ENCODE peak calls at places on chromosome 22, in six cellular contexts. X, I, Y, Z, P and G are unnamed samples.

GRCh38 chr22:29310065-29310862 is 3.8 kb downstream of the GAS2L1 start:
- DNase-seq in X (no peak), I (no peak), Y (no peak), Z (no peak), P (no peak), G (no peak)

GRCh38 chr22:42356547-42356946 is 75.7 kb downstream of the NFAM1 start:
- DNase-seq in X (no peak), I (no peak), Y (no peak), Z (peak), P (no peak), G (no peak)

GRCh38 chr22:50209893-50210292 is 9.1 kb downstream of the SELENOO start:
- DNase-seq in X (peak), I (peak), Y (peak), Z (peak), P (peak), G (peak)

GRCh38 chr22:49132009-49132408 is 695.7 kb downstream of the BRD1 start:
- DNase-seq in X (no peak), I (no peak), Y (no peak), Z (no peak), P (peak), G (no peak)

GRCh38 chr22:25134028-25134427 is 65.6 kb upstream of the CRYBB3 start:
- DNase-seq in X (no peak), I (no peak), Y (peak), Z (no peak), P (peak), G (peak)

GRCh38 chr22:40585205-40585778 is 51.2 kb downstream of the MRTFA start:
- DNase-seq in X (no peak), I (no peak), Y (no peak), Z (peak), P (no peak), G (no peak)

GRCh38 chr22:35467788-35468187 is 67.8 kb downstream of the MCM5 start:
- DNase-seq in X (peak), I (no peak), Y (no peak), Z (no peak), P (peak), G (no peak)

GRCh38 chr22:33476716-33477115 is 418.5 kb upstream of the SYN3 start:
- DNase-seq in X (no peak), I (peak), Y (no peak), Z (peak), P (peak), G (no peak)

GRCh38 chr22:40951795-40952602 is 821 bp downstream of the RBX1 start:
- DNase-seq in X (peak), I (no peak), Y (no peak), Z (peak), P (no peak), G (no peak)

GRCh38 chr22:34801221-34801620 is 264.7 kb upstream of the ISX start:
- DNase-seq in X (no peak), I (no peak), Y (no peak), Z (no peak), P (no peak), G (no peak)

GRCh38 chr22:42442746-42443145 is 10.5 kb upstream of the NFAM1 start:
- DNase-seq in X (no peak), I (no peak), Y (no peak), Z (no peak), P (no peak), G (no peak)

GRCh38 chr22:35476341-35476740 is 64.3 kb upstream of the RASD2 start:
- DNase-seq in X (no peak), I (no peak), Y (no peak), Z (no peak), P (no peak), G (peak)

GRCh38 chr22:39254789-39255298 is 10.1 kb upstream of the PDGFB start:
- DNase-seq in X (peak), I (no peak), Y (peak), Z (peak), P (no peak), G (peak)

GRCh38 chr22:22820626-22821025 is 67.0 kb upstream of the IGLL5 start:
- DNase-seq in X (no peak), I (no peak), Y (no peak), Z (no peak), P (no peak), G (no peak)

GRCh38 chr22:24996420-24996952 is 44.0 kb downstream of the KIAA1671 start:
- DNase-seq in X (peak), I (no peak), Y (peak), Z (no peak), P (no peak), G (peak)

GRCh38 chr22:29661355-29661754 is 57.9 kb downstream of the NF2 start:
- DNase-seq in X (peak), I (peak), Y (peak), Z (no peak), P (no peak), G (peak)

GRCh38 chr22:22450343-22450839 is 58.2 kb downstream of the ZNF280B start:
- DNase-seq in X (no peak), I (no peak), Y (no peak), Z (peak), P (peak), G (no peak)

GRCh38 chr22:19809741-19810140 is 44.9 kb downstream of the GNB1L start:
- DNase-seq in X (no peak), I (no peak), Y (no peak), Z (no peak), P (no peak), G (no peak)

GRCh38 chr22:39517470-39517869 is 2.9 kb upstream of the ATF4 start:
- DNase-seq in X (no peak), I (no peak), Y (no peak), Z (no peak), P (no peak), G (no peak)

GRCh38 chr22:20569059-20570058 is 61.9 kb downstream of the MED15 start:
- DNase-seq in X (peak), I (peak), Y (peak), Z (peak), P (peak), G (peak)

GRCh38 chr22:48098243-48098935 is 1335.9 kb downstream of the TBC1D22A start:
- DNase-seq in X (no peak), I (no peak), Y (no peak), Z (peak), P (no peak), G (no peak)

GRCh38 chr22:40519948-40520331 is 116.6 kb downstream of the MRTFA start:
- DNase-seq in X (no peak), I (no peak), Y (no peak), Z (no peak), P (no peak), G (no peak)

GRCh38 chr22:30332551-30332950 is 5.8 kb upstream of the TBC1D10A start:
- DNase-seq in X (no peak), I (no peak), Y (no peak), Z (no peak), P (no peak), G (no peak)

GRCh38 chr22:36467042-36467810 is 14.2 kb downstream of the TXN2 start:
- DNase-seq in X (peak), I (no peak), Y (no peak), Z (no peak), P (no peak), G (no peak)

GRCh38 chr22:24752091-24752623 is 22.4 kb downstream of the PIWIL3 start:
- DNase-seq in X (no peak), I (no peak), Y (no peak), Z (no peak), P (no peak), G (no peak)

GRCh38 chr22:36245805-36246356 is 6.6 kb upstream of the APOL2 start:
- DNase-seq in X (no peak), I (no peak), Y (no peak), Z (no peak), P (peak), G (no peak)

GRCh38 chr22:42324991-42325710 is 54.7 kb upstream of the TCF20 start:
- DNase-seq in X (no peak), I (no peak), Y (no peak), Z (no peak), P (no peak), G (no peak)

GRCh38 chr22:30362632-30363281 is 6.0 kb downstream of the CCDC157 start:
- DNase-seq in X (no peak), I (no peak), Y (no peak), Z (no peak), P (no peak), G (no peak)

GRCh38 chr22:50528682-50529415 is 963 bp downstream of the TYMP start:
- DNase-seq in X (no peak), I (no peak), Y (no peak), Z (peak), P (peak), G (peak)

GRCh38 chr22:33756508-33756949 is 163.7 kb downstream of the LARGE1 start:
- DNase-seq in X (no peak), I (no peak), Y (no peak), Z (peak), P (no peak), G (no peak)

GRCh38 chr22:49803667-49804375 is 23.9 kb downstream of the BRD1 start:
- DNase-seq in X (no peak), I (no peak), Y (no peak), Z (no peak), P (no peak), G (no peak)

GRCh38 chr22:19748139-19748538 is 12.4 kb upstream of the TBX1 start:
- DNase-seq in X (no peak), I (no peak), Y (no peak), Z (no peak), P (no peak), G (no peak)

GRCh38 chr22:19995611-19996339 is 20.8 kb downstream of the ARVCF start:
- DNase-seq in X (peak), I (no peak), Y (no peak), Z (no peak), P (no peak), G (no peak)

GRCh38 chr22:42347281-42347824 is 76.9 kb upstream of the TCF20 start:
- DNase-seq in X (no peak), I (no peak), Y (no peak), Z (no peak), P (no peak), G (no peak)

GRCh38 chr22:40323681-40324083 is 22.6 kb upstream of the ADSL start:
- DNase-seq in X (no peak), I (no peak), Y (no peak), Z (no peak), P (peak), G (no peak)

GRCh38 chr22:48825802-48826520 is 1001.7 kb downstream of the BRD1 start:
- DNase-seq in X (no peak), I (no peak), Y (no peak), Z (no peak), P (no peak), G (no peak)

GRCh38 chr22:19884954-19885751 is 30.5 kb upstream of the GNB1L start:
- DNase-seq in X (no peak), I (no peak), Y (no peak), Z (no peak), P (no peak), G (no peak)

GRCh38 chr22:31627223-31627731 is 34.7 kb downstream of the PISD start:
- DNase-seq in X (no peak), I (no peak), Y (no peak), Z (no peak), P (peak), G (no peak)

GRCh38 chr22:31629741-31630184 is 32.3 kb downstream of the PISD start:
- DNase-seq in X (no peak), I (no peak), Y (no peak), Z (no peak), P (no peak), G (no peak)

GRCh38 chr22:31628362-31628761 is 33.7 kb downstream of the PISD start:
- DNase-seq in X (no peak), I (no peak), Y (no peak), Z (no peak), P (no peak), G (no peak)

GRCh38 chr22:31630331-31631329 is 31.4 kb downstream of the PISD start:
- DNase-seq in X (peak), I (no peak), Y (peak), Z (peak), P (peak), G (peak)

GRCh38 chr22:31628969-31629723 is 32.9 kb downstream of the PISD start:
- DNase-seq in X (no peak), I (no peak), Y (no peak), Z (no peak), P (no peak), G (no peak)
- TF ChIP-seq CTCF in X (no peak), I (no peak), Y (no peak), Z (peak), P (no peak), G (no peak)

DNA sequence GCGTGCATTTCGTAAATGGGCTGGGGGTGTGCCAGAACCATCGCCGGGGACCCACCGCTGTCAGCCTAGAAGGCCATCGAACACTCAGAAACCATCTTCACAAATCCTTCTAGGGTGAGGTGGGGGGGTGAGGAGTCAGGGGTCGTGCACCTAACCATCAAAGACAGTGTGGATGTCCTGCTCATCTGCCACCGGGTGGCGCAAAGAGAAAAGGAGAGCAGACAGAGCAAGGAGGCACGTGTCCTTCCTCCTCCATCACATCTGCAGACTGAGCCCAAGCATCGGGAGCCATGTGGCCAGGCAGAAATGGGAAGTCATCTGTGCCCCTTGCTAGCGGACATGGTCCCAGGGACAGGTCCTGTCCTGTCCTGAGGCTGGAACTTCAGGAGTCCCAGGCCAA is 61.9 kb upstream of the NUP50 start:
- DNase-seq in X (peak), I (peak), Y (peak), Z (peak), P (peak), G (peak)
- TF ChIP-seq CTCF in X (peak), I (peak), Y (peak), Z (peak), P (peak), G (peak)

DNA sequence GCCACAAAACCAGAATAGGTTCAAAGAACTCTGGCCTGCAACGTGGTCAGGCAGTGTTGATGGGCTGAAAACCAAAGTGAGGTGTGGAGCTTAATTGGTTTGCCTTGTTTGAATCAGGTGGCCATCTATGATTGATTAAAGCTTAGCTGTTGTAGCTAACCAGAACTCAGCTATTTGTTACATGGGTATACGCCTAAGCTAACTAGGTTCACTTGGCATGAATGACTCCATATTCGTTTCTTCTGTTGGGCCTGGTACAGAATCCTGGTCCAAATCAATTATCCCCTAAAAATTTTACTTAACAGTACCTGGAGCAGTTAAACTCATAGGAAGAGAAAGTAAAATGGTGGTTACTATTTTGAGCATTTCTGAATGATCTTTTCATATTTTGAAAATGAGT is 7.7 kb upstream of the BAIAP2L2 start:
- DNase-seq in X (no peak), I (no peak), Y (no peak), Z (no peak), P (no peak), G (no peak)
- TF ChIP-seq CTCF in X (no peak), I (no peak), Y (no peak), Z (no peak), P (no peak), G (no peak)

GRCh38 chr22:47010211-47010610 is 247.8 kb downstream of the TBC1D22A start:
- DNase-seq in X (no peak), I (no peak), Y (no peak), Z (no peak), P (peak), G (no peak)
- TF ChIP-seq CTCF in X (no peak), I (no peak), Y (no peak), Z (no peak), P (no peak), G (no peak)

DNA sequence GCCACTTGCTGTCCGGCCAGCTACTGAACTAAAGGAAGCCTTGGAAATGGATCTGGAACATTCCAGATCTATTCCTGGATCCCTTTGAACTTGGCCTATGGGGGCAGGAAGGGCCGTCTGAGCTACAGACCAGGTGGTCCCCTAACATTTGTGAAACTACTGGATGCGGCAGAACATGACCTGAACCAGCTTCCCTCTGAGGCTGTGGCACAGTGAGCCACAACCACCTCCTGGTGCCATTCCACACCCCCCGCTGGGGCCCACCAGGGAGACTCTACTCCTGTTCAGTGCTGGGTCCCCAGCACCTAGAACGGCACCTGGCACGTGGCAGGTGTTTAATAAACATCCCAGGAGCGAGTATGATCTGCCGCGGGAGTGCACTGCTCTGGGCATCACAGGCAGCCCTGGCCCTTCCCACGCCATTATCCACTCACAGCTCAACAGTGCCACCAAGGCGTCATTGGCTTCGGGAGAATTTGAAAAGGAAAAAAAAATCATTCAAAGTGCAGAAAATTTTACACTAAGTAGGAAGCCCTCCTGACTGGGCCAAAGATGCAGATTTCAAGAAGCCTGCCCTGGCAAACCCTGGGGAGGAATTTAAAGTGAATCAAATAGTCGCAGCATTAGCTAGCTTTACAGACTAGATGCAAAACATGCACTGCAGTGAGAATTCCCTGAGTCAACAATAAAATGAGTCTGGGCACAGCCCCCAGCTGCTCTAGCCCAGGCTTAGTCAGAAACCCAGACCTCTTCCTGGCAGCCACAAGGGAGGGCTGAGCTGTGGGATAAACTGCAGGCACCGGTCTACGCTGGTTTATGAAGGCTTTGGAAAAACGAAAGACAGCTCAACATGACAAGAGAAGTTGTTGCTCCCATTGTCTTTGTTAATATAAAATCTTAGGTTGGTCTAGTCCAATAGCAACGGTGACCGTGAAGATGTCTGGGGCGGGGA is 14.3 kb upstream of the EFCAB6 start:
- DNase-seq in X (peak), I (no peak), Y (peak), Z (peak), P (peak), G (peak)
- TF ChIP-seq CTCF in X (peak), I (peak), Y (peak), Z (peak), P (no peak), G (peak)

GRCh38 chr22:26590525-26590858 is 560 bp upstream of the TPST2 start:
- DNase-seq in X (peak), I (no peak), Y (no peak), Z (no peak), P (peak), G (no peak)
- TF ChIP-seq CTCF in X (no peak), I (no peak), Y (peak), Z (no peak), P (peak), G (no peak)

GRCh38 chr22:27937453-27937852 is 18.4 kb upstream of the PITPNB start:
- DNase-seq in X (no peak), I (no peak), Y (no peak), Z (no peak), P (no peak), G (no peak)
- TF ChIP-seq CTCF in X (peak), I (no peak), Y (no peak), Z (no peak), P (no peak), G (no peak)

GRCh38 chr22:17201285-17201945 is 17.8 kb downstream of the ADA2 start:
- DNase-seq in X (peak), I (peak), Y (no peak), Z (no peak), P (no peak), G (no peak)
- TF ChIP-seq CTCF in X (peak), I (peak), Y (no peak), Z (no peak), P (no peak), G (no peak)